ENCODE peak calls at places on chromosomes 7 and 10, in seven cellular contexts. One of them, this sample, is unnamed.

GRCh38 chr7:148356303-148356702 is 234.3 kb upstream of the C7orf33 start:
- DNase-seq in GM12865: no peak
- DNase-seq in brain microvascular endothelial cell: no peak
- DNase-seq in transverse colon: no peak
- DNase-seq in fibroblast of lung: no peak
- DNase-seq in RWPE1: no peak
- DNase-seq in pancreas: no peak
- DNase-seq in this sample: no peak

GRCh38 chr7:154440656-154441055 is 388.5 kb downstream of the DPP6 start:
- DNase-seq in pancreas: no peak
- DNase-seq in fibroblast of lung: no peak
- DNase-seq in RWPE1: no peak
- DNase-seq in transverse colon: no peak
- DNase-seq in GM12865: no peak
- DNase-seq in brain microvascular endothelial cell: no peak
- DNase-seq in this sample: no peak

GRCh38 chr10:6493521-6494451 is 86.3 kb downstream of the PRKCQ start:
- DNase-seq in RWPE1: peak
- DNase-seq in brain microvascular endothelial cell: no peak
- DNase-seq in GM12865: no peak
- DNase-seq in fibroblast of lung: peak
- DNase-seq in pancreas: no peak
- DNase-seq in transverse colon: no peak
- DNase-seq in this sample: no peak

GRCh38 chr7:32094516-32094915 is 24.3 kb upstream of the PDE1C start:
- DNase-seq in RWPE1: no peak
- DNase-seq in brain microvascular endothelial cell: no peak
- DNase-seq in fibroblast of lung: no peak
- DNase-seq in transverse colon: no peak
- DNase-seq in pancreas: no peak
- DNase-seq in GM12865: no peak
- DNase-seq in this sample: no peak

GRCh38 chr10:114265392-114266053 is 26.5 kb downstream of the VWA2 start:
- DNase-seq in GM12865: no peak
- DNase-seq in transverse colon: no peak
- DNase-seq in pancreas: no peak
- DNase-seq in brain microvascular endothelial cell: no peak
- DNase-seq in RWPE1: no peak
- DNase-seq in fibroblast of lung: peak
- DNase-seq in this sample: no peak

GRCh38 chr7:36806897-36807296 is 82.6 kb upstream of the AOAH start:
- DNase-seq in GM12865: no peak
- DNase-seq in transverse colon: no peak
- DNase-seq in pancreas: no peak
- DNase-seq in brain microvascular endothelial cell: no peak
- DNase-seq in fibroblast of lung: no peak
- DNase-seq in RWPE1: no peak
- DNase-seq in this sample: no peak

GRCh38 chr7:12642539-12642938 is 44.9 kb upstream of the ARL4A start:
- DNase-seq in brain microvascular endothelial cell: no peak
- DNase-seq in RWPE1: no peak
- DNase-seq in transverse colon: no peak
- DNase-seq in pancreas: no peak
- DNase-seq in fibroblast of lung: no peak
- DNase-seq in GM12865: no peak
- DNase-seq in this sample: no peak

GRCh38 chr7:517848-518629 is 1.6 kb downstream of the PDGFA start:
- DNase-seq in fibroblast of lung: peak
- DNase-seq in pancreas: peak
- DNase-seq in GM12865: peak
- DNase-seq in RWPE1: no peak
- DNase-seq in brain microvascular endothelial cell: peak
- DNase-seq in transverse colon: peak
- DNase-seq in this sample: no peak

GRCh38 chr7:114879554-114879953 is 42.3 kb upstream of the MDFIC start:
- DNase-seq in fibroblast of lung: peak
- DNase-seq in transverse colon: no peak
- DNase-seq in GM12865: no peak
- DNase-seq in pancreas: no peak
- DNase-seq in brain microvascular endothelial cell: no peak
- DNase-seq in RWPE1: no peak
- DNase-seq in this sample: no peak

GRCh38 chr10:117480097-117480496 is 62.4 kb upstream of the EMX2 start:
- DNase-seq in fibroblast of lung: no peak
- DNase-seq in transverse colon: no peak
- DNase-seq in RWPE1: no peak
- DNase-seq in brain microvascular endothelial cell: no peak
- DNase-seq in pancreas: no peak
- DNase-seq in GM12865: no peak
- DNase-seq in this sample: no peak

GRCh38 chr10:58641095-58641531 is 128.4 kb downstream of the BICC1 start:
- DNase-seq in transverse colon: no peak
- DNase-seq in fibroblast of lung: peak
- DNase-seq in brain microvascular endothelial cell: peak
- DNase-seq in RWPE1: peak
- DNase-seq in GM12865: no peak
- DNase-seq in pancreas: no peak
- DNase-seq in this sample: no peak

GRCh38 chr10:15238553-15239335 is 70.3 kb upstream of the NMT2 start:
- DNase-seq in pancreas: no peak
- DNase-seq in transverse colon: no peak
- DNase-seq in RWPE1: no peak
- DNase-seq in brain microvascular endothelial cell: peak
- DNase-seq in fibroblast of lung: no peak
- DNase-seq in GM12865: no peak
- DNase-seq in this sample: no peak

GRCh38 chr7:83271212-83272099 is 108.8 kb upstream of the PCLO start:
- DNase-seq in RWPE1: peak
- DNase-seq in pancreas: no peak
- DNase-seq in fibroblast of lung: peak
- DNase-seq in GM12865: peak
- DNase-seq in transverse colon: no peak
- DNase-seq in brain microvascular endothelial cell: peak
- DNase-seq in this sample: no peak

GRCh38 chr7:96306385-96307125 is 15.3 kb downstream of the SLC25A13 start:
- DNase-seq in brain microvascular endothelial cell: no peak
- DNase-seq in pancreas: no peak
- DNase-seq in RWPE1: no peak
- DNase-seq in GM12865: no peak
- DNase-seq in fibroblast of lung: no peak
- DNase-seq in transverse colon: no peak
- DNase-seq in this sample: no peak

GRCh38 chr10:71077796-71078453 is 134.4 kb upstream of the UNC5B start:
- DNase-seq in fibroblast of lung: no peak
- DNase-seq in brain microvascular endothelial cell: no peak
- DNase-seq in pancreas: no peak
- DNase-seq in transverse colon: peak
- DNase-seq in GM12865: no peak
- DNase-seq in RWPE1: no peak
- DNase-seq in this sample: no peak

GRCh38 chr7:120725376-120726039 is 132.4 kb downstream of the TSPAN12 start:
- DNase-seq in transverse colon: no peak
- DNase-seq in GM12865: peak
- DNase-seq in brain microvascular endothelial cell: peak
- DNase-seq in RWPE1: peak
- DNase-seq in fibroblast of lung: peak
- DNase-seq in pancreas: no peak
- DNase-seq in this sample: no peak

GRCh38 chr10:97709746-97710078 is 3.8 kb upstream of the MARVELD1 start:
- DNase-seq in fibroblast of lung: no peak
- DNase-seq in RWPE1: no peak
- DNase-seq in pancreas: no peak
- DNase-seq in transverse colon: no peak
- DNase-seq in GM12865: no peak
- DNase-seq in brain microvascular endothelial cell: no peak
- DNase-seq in this sample: no peak
- TF ChIP-seq CTCF in fibroblast of lung: no peak
- TF ChIP-seq CTCF in RWPE1: peak
- TF ChIP-seq CTCF in pancreas: no peak
- TF ChIP-seq CTCF in transverse colon: no peak
- TF ChIP-seq CTCF in GM12865: no peak
- TF ChIP-seq CTCF in brain microvascular endothelial cell: no peak
- TF ChIP-seq CTCF in this sample: no peak

GRCh38 chr7:50664461-50664922 is 99.3 kb upstream of the DDC start:
- DNase-seq in fibroblast of lung: peak
- DNase-seq in transverse colon: no peak
- DNase-seq in brain microvascular endothelial cell: peak
- DNase-seq in pancreas: no peak
- DNase-seq in RWPE1: peak
- DNase-seq in GM12865: peak
- DNase-seq in this sample: no peak

GRCh38 chr7:50667338-50667737 is 102.1 kb upstream of the DDC start:
- DNase-seq in pancreas: peak
- DNase-seq in brain microvascular endothelial cell: no peak
- DNase-seq in fibroblast of lung: peak
- DNase-seq in RWPE1: no peak
- DNase-seq in GM12865: no peak
- DNase-seq in transverse colon: no peak
- DNase-seq in this sample: no peak

GRCh38 chr7:50666124-50666496 is 100.9 kb upstream of the DDC start:
- DNase-seq in brain microvascular endothelial cell: no peak
- DNase-seq in RWPE1: no peak
- DNase-seq in GM12865: no peak
- DNase-seq in transverse colon: no peak
- DNase-seq in pancreas: no peak
- DNase-seq in fibroblast of lung: no peak
- DNase-seq in this sample: no peak

GRCh38 chr7:50664937-50665336 is 99.7 kb upstream of the DDC start:
- DNase-seq in brain microvascular endothelial cell: no peak
- DNase-seq in fibroblast of lung: no peak
- DNase-seq in pancreas: no peak
- DNase-seq in RWPE1: no peak
- DNase-seq in GM12865: peak
- DNase-seq in transverse colon: no peak
- DNase-seq in this sample: no peak

GRCh38 chr7:50665403-50666123 is 100.4 kb upstream of the DDC start:
- DNase-seq in brain microvascular endothelial cell: peak
- DNase-seq in RWPE1: no peak
- DNase-seq in GM12865: no peak
- DNase-seq in pancreas: no peak
- DNase-seq in fibroblast of lung: no peak
- DNase-seq in transverse colon: no peak
- DNase-seq in this sample: no peak
- TF ChIP-seq CTCF in brain microvascular endothelial cell: peak
- TF ChIP-seq CTCF in RWPE1: no peak
- TF ChIP-seq CTCF in GM12865: no peak
- TF ChIP-seq CTCF in pancreas: no peak
- TF ChIP-seq CTCF in fibroblast of lung: no peak
- TF ChIP-seq CTCF in transverse colon: no peak
- TF ChIP-seq CTCF in this sample: no peak

GRCh38 chr7:139777948-139778841 is at the start of gene HIPK2:
- DNase-seq in RWPE1: peak
- DNase-seq in fibroblast of lung: peak
- DNase-seq in pancreas: peak
- DNase-seq in transverse colon: peak
- DNase-seq in GM12865: peak
- DNase-seq in brain microvascular endothelial cell: peak
- DNase-seq in this sample: peak

GRCh38 chr7:139774376-139774775 is 3.4 kb downstream of the HIPK2 start:
- DNase-seq in transverse colon: no peak
- DNase-seq in RWPE1: peak
- DNase-seq in GM12865: no peak
- DNase-seq in pancreas: no peak
- DNase-seq in fibroblast of lung: peak
- DNase-seq in brain microvascular endothelial cell: peak
- DNase-seq in this sample: no peak

GRCh38 chr7:139776486-139777303 is 1.1 kb downstream of the HIPK2 start:
- DNase-seq in fibroblast of lung: peak
- DNase-seq in GM12865: peak
- DNase-seq in brain microvascular endothelial cell: peak
- DNase-seq in transverse colon: peak
- DNase-seq in RWPE1: peak
- DNase-seq in pancreas: no peak
- DNase-seq in this sample: peak

GRCh38 chr7:139775829-139776266 is 1.9 kb downstream of the HIPK2 start:
- DNase-seq in RWPE1: peak
- DNase-seq in brain microvascular endothelial cell: peak
- DNase-seq in transverse colon: peak
- DNase-seq in pancreas: peak
- DNase-seq in GM12865: peak
- DNase-seq in fibroblast of lung: peak
- DNase-seq in this sample: no peak

DNA sequence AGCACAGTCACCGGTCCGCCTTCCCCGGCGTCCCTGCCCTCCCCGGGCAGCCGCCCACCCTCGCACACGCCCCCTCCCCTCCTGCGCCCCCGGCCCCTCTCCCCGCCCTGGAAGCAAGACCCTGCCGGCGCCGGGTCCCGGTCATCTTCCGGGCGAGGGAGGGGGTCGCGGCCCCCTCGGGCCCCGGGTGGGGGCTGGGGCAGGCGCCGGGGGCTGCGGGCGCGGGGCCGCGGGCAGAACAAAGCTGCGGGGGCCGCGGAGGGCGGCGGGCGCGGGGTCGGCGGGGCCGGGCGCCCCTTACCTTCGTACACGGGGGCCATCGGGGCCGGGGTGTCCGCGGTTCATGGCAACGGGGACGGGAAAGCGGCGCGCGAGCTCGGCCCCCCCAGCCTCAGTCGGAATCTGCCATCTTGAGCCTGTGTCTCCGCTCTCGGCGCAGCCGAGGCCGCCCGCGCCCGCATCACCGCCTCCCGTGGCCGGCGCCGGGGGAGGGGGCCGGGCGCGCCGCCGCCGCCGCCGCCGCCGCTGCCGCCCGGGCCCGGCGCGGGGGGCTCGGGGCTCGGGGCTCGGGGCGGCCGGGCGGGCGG is 401 bp downstream of the HIPK2 start:
- DNase-seq in GM12865: no peak
- DNase-seq in pancreas: peak
- DNase-seq in brain microvascular endothelial cell: no peak
- DNase-seq in fibroblast of lung: no peak
- DNase-seq in RWPE1: peak
- DNase-seq in transverse colon: peak
- DNase-seq in this sample: no peak
- TF ChIP-seq CTCF in GM12865: no peak
- TF ChIP-seq CTCF in pancreas: no peak
- TF ChIP-seq CTCF in brain microvascular endothelial cell: no peak
- TF ChIP-seq CTCF in fibroblast of lung: no peak
- TF ChIP-seq CTCF in RWPE1: no peak
- TF ChIP-seq CTCF in transverse colon: no peak
- TF ChIP-seq CTCF in this sample: no peak

GRCh38 chr7:79282882-79283602 is 170.4 kb downstream of the MAGI2 start:
- DNase-seq in GM12865: no peak
- DNase-seq in fibroblast of lung: peak
- DNase-seq in brain microvascular endothelial cell: peak
- DNase-seq in transverse colon: no peak
- DNase-seq in RWPE1: peak
- DNase-seq in pancreas: no peak
- DNase-seq in this sample: no peak

GRCh38 chr7:79284226-79284625 is 169.2 kb downstream of the MAGI2 start:
- DNase-seq in fibroblast of lung: peak
- DNase-seq in pancreas: no peak
- DNase-seq in transverse colon: no peak
- DNase-seq in brain microvascular endothelial cell: no peak
- DNase-seq in GM12865: no peak
- DNase-seq in RWPE1: no peak
- DNase-seq in this sample: no peak

GRCh38 chr7:79281406-79281805 is 172.1 kb downstream of the MAGI2 start:
- DNase-seq in RWPE1: no peak
- DNase-seq in brain microvascular endothelial cell: no peak
- DNase-seq in pancreas: no peak
- DNase-seq in transverse colon: no peak
- DNase-seq in fibroblast of lung: peak
- DNase-seq in GM12865: no peak
- DNase-seq in this sample: no peak

GRCh38 chr7:79286181-79286580 is 167.3 kb downstream of the MAGI2 start:
- DNase-seq in GM12865: no peak
- DNase-seq in fibroblast of lung: no peak
- DNase-seq in brain microvascular endothelial cell: no peak
- DNase-seq in pancreas: no peak
- DNase-seq in transverse colon: no peak
- DNase-seq in RWPE1: no peak
- DNase-seq in this sample: no peak

GRCh38 chr7:79282051-79282694 is 171.3 kb downstream of the MAGI2 start:
- DNase-seq in fibroblast of lung: peak
- DNase-seq in transverse colon: no peak
- DNase-seq in RWPE1: peak
- DNase-seq in brain microvascular endothelial cell: peak
- DNase-seq in GM12865: no peak
- DNase-seq in pancreas: no peak
- DNase-seq in this sample: no peak
- TF ChIP-seq CTCF in fibroblast of lung: peak
- TF ChIP-seq CTCF in transverse colon: no peak
- TF ChIP-seq CTCF in RWPE1: peak
- TF ChIP-seq CTCF in brain microvascular endothelial cell: peak
- TF ChIP-seq CTCF in GM12865: no peak
- TF ChIP-seq CTCF in pancreas: no peak
- TF ChIP-seq CTCF in this sample: peak